ENCODE peak calls at places on chromosomes 3 and 15, in four cellular contexts. E is uterus, K is fibroblast of lung, C is left cardiac atrium. O is an unnamed sample.

GRCh38 chr3:79018671-79019136 is 749.1 kb downstream of the ROBO1 start:
- DNase-seq in C (peak), E (peak), K (peak), O (peak)

GRCh38 chr3:124364230-124365022 is 365.8 kb upstream of the UMPS start:
- DNase-seq in K (peak), E (no peak), C (no peak), O (no peak)

GRCh38 chr3:49654955-49655556 is 19.1 kb upstream of the APEH start:
- DNase-seq in C (no peak), E (no peak), K (no peak), O (peak)

GRCh38 chr15:81279621-81280051 is 44.3 kb downstream of the STARD5 start:
- DNase-seq in C (no peak), K (no peak), E (no peak), O (no peak)

GRCh38 chr3:194082596-194083220 is 53.2 kb upstream of the HES1 start:
- DNase-seq in E (no peak), C (peak), K (no peak), O (no peak)

GRCh38 chr15:73873889-73874511 is 636 bp downstream of the TBC1D21 start:
- DNase-seq in E (no peak), C (no peak), K (peak), O (peak)

GRCh38 chr15:65887565-65887964 is 18.3 kb downstream of the RAB11A start:
- DNase-seq in K (no peak), E (no peak), C (no peak), O (no peak)

GRCh38 chr15:66653852-66654251 is 48.2 kb upstream of the SMAD6 start:
- DNase-seq in C (no peak), E (no peak), K (no peak), O (no peak)

GRCh38 chr3:120275553-120276092 is 9.4 kb downstream of the GPR156 start:
- DNase-seq in C (no peak), K (no peak), E (no peak), O (no peak)

GRCh38 chr3:59290358-59290757 is 240.5 kb upstream of the CFAP20DC start:
- DNase-seq in C (no peak), K (no peak), E (no peak), O (no peak)

GRCh38 chr3:194841515-194841841 is 155.8 kb downstream of the FAM43A start:
- DNase-seq in E (no peak), K (no peak), C (no peak), O (no peak)

GRCh38 chr15:33442449-33442848 is 131.7 kb downstream of the RYR3 start:
- DNase-seq in E (no peak), C (no peak), K (no peak), O (no peak)

GRCh38 chr3:58998476-58999117 is 51.2 kb downstream of the CFAP20DC start:
- DNase-seq in E (no peak), C (no peak), K (peak), O (no peak)

GRCh38 chr3:86969500-86970189 is 21.3 kb downstream of the VGLL3 start:
- DNase-seq in C (no peak), K (peak), E (peak), O (no peak)

GRCh38 chr3:171001957-171002694 is 24.4 kb downstream of the SLC2A2 start:
- DNase-seq in C (no peak), E (no peak), K (peak), O (peak)

GRCh38 chr3:194070634-194071409 is 65.1 kb upstream of the HES1 start:
- DNase-seq in C (peak), K (peak), E (peak), O (peak)

GRCh38 chr3:33481018-33481621 is 40.9 kb upstream of the UBP1 start:
- DNase-seq in K (no peak), C (no peak), E (no peak), O (no peak)

GRCh38 chr15:44231842-44232241 is 36.8 kb upstream of the FRMD5 start:
- DNase-seq in K (no peak), C (no peak), E (no peak), O (no peak)

GRCh38 chr15:52338891-52339290 is 43.3 kb upstream of the MYO5C start:
- DNase-seq in E (no peak), C (no peak), K (no peak), O (no peak)

GRCh38 chr15:59160880-59161593 is 45.6 kb upstream of the LDHAL6B start:
- DNase-seq in K (peak), E (no peak), C (no peak), O (no peak)

GRCh38 chr3:33637482-33637881 is 80.6 kb downstream of the CLASP2 start:
- DNase-seq in E (no peak), K (no peak), C (no peak), O (no peak)

GRCh38 chr3:33439421-33440327 is 531 bp downstream of the UBP1 start:
- DNase-seq in E (peak), C (peak), K (peak), O (peak)

GRCh38 chr3:61778095-61778494 is 216.7 kb downstream of the PTPRG start:
- DNase-seq in E (no peak), C (no peak), K (no peak), O (no peak)

GRCh38 chr3:184541886-184542562 is 19.6 kb upstream of the EPHB3 start:
- DNase-seq in E (no peak), K (no peak), C (no peak), O (no peak)

GRCh38 chr3:16067837-16068471 is 106.5 kb upstream of the GALNT15 start:
- DNase-seq in C (no peak), E (no peak), K (no peak), O (no peak)

O was measured in mucosa of descending colon.